ENCODE peak calls at places on chromosomes 2 and 18, in five cellular contexts. U is neuronal stem cell; M is OCI-LY7; F is stimulated activated CD4-positive, alpha-beta T cell treated with anti-CD3 and anti-CD28 coated beads, Interleukin-1b, Interleukin-23, amount 100 ng/mL, for 4 hours; Z is body of pancreas. R is an unnamed sample.

GRCh38 chr2:160453111-160453820 is 40.3 kb downstream of the RBMS1 start:
- DNase-seq in U (no peak), M (no peak), F (no peak), Z (no peak), R (no peak)

GRCh38 chr2:3664925-3665324 is 6.9 kb downstream of the ALLC start:
- DNase-seq in U (no peak), M (no peak), F (no peak), Z (no peak), R (no peak)

GRCh38 chr18:55102508-55102907 is 143.2 kb upstream of the CCDC68 start:
- DNase-seq in U (no peak), M (no peak), F (no peak), Z (no peak), R (no peak)

GRCh38 chr2:165044505-165045303 is 89.4 kb upstream of the SLC38A11 start:
- DNase-seq in U (no peak), M (peak; percentile 62), F (no peak), Z (no peak), R (no peak)

GRCh38 chr2:30756051-30756719 is 51.1 kb downstream of the CAPN13 start:
- DNase-seq in U (no peak), M (no peak), F (no peak), Z (peak; percentile 35), R (no peak)

GRCh38 chr2:31282634-31283033 is 48.7 kb downstream of the EHD3 start:
- DNase-seq in U (no peak), M (no peak), F (no peak), Z (no peak), R (no peak)

GRCh38 chr2:133862400-133862977 is 294.2 kb upstream of the NCKAP5 start:
- DNase-seq in U (no peak), M (no peak), F (no peak), Z (no peak), R (no peak)

GRCh38 chr2:159640176-159640575 is 23.8 kb upstream of the BAZ2B start:
- DNase-seq in U (no peak), M (no peak), F (no peak), Z (no peak), R (no peak)

GRCh38 chr18:29418136-29418535 is 1241.2 kb upstream of the CDH2 start:
- DNase-seq in U (no peak), M (no peak), F (no peak), Z (no peak), R (no peak)

GRCh38 chr2:152127628-152128027 is 28.8 kb upstream of the CACNB4 start:
- DNase-seq in U (no peak), M (no peak), F (no peak), Z (no peak), R (no peak)

GRCh38 chr2:176388886-176389285 is 119.6 kb downstream of the MTX2 start:
- DNase-seq in U (no peak), M (no peak), F (no peak), Z (no peak), R (no peak)

GRCh38 chr18:61679836-61680235 is 213.0 kb downstream of the RNF152 start:
- DNase-seq in U (no peak), M (no peak), F (no peak), Z (no peak), R (no peak)

GRCh38 chr18:55322176-55322735 is 265.7 kb downstream of the TCF4 start:
- DNase-seq in U (peak; percentile 72), M (peak; percentile 70), F (no peak), Z (peak; percentile 67), R (no peak)

GRCh38 chr2:145100301-145100700 is 580.4 kb upstream of the ZEB2 start:
- DNase-seq in U (no peak), M (no peak), F (no peak), Z (no peak), R (no peak)

GRCh38 chr2:151657667-151658076 is 76.6 kb downstream of the NEB start:
- DNase-seq in U (no peak), M (no peak), F (no peak), Z (no peak), R (no peak)

GRCh38 chr2:144240656-144241339 is 279.1 kb downstream of the ZEB2 start:
- DNase-seq in U (no peak), M (peak; percentile 92), F (no peak), Z (no peak), R (no peak)

GRCh38 chr18:76258209-76258608 is 236.8 kb downstream of the ZNF516 start:
- DNase-seq in U (no peak), M (no peak), F (no peak), Z (no peak), R (no peak)

GRCh38 chr2:170587937-170588336 is 127.2 kb upstream of the SP5 start:
- DNase-seq in U (no peak), M (no peak), F (no peak), Z (no peak), R (no peak)

GRCh38 chr18:3380384-3380961 is 69.5 kb upstream of the TGIF1 start:
- DNase-seq in U (no peak), M (no peak), F (peak; percentile 0), Z (no peak), R (no peak)

GRCh38 chr2:95208101-95208500 is 780 bp downstream of the ZNF892 start:
- DNase-seq in U (no peak), M (no peak), F (no peak), Z (no peak), R (no peak)

GRCh38 chr2:170087394-170087793 is 90.6 kb upstream of the MYO3B start:
- DNase-seq in U (no peak), M (no peak), F (no peak), Z (no peak), R (no peak)

GRCh38 chr18:58335821-58336220 is 291.8 kb downstream of the NEDD4L start:
- DNase-seq in U (no peak), M (no peak), F (no peak), Z (no peak), R (no peak)

GRCh38 chr2:72011356-72011661 is 136.4 kb downstream of the CYP26B1 start:
- DNase-seq in U (no peak), M (no peak), F (no peak), Z (no peak), R (no peak)

GRCh38 chr2:134900151-134900550 is 18.5 kb upstream of the CCNT2 start:
- DNase-seq in U (no peak), M (no peak), F (no peak), Z (no peak), R (no peak)

GRCh38 chr18:79393626-79394401 is 1.9 kb upstream of the NFATC1 start:
- DNase-seq in U (no peak), M (peak; percentile 17), F (no peak), Z (peak; percentile 91), R (no peak)